ENCODE peak calls at places on chromosomes 4 and X, in four cellular contexts. H is breast epithelium, G is thyroid gland, F is fibroblast of lung. V is an unnamed sample.

GRCh38 chrX:103687073-103687695 is 685 bp upstream of the MORF4L2 start:
- DNase-seq in F (no peak), G (peak; percentile 90), H (peak; percentile 85), V (peak; percentile 90)

GRCh38 chr4:3484057-3484973 is 21.2 kb downstream of the DOK7 start:
- DNase-seq in H (peak; percentile 88), G (peak; percentile 77), F (no peak), V (no peak)

GRCh38 chr4:1033840-1034551 is 22.6 kb downstream of the FGFRL1 start:
- DNase-seq in G (peak; percentile 84), F (peak; percentile 83), H (no peak), V (peak; percentile 49)

GRCh38 chr4:3408793-3409330 is 32.9 kb upstream of the HGFAC start:
- DNase-seq in F (no peak), H (no peak), G (no peak), V (no peak)

GRCh38 chr4:107379054-107379869 is 340.8 kb downstream of the PAPSS1 start:
- DNase-seq in H (no peak), G (no peak), F (peak; percentile 38), V (no peak)

GRCh38 chr4:55078987-55079386 is 46.4 kb downstream of the KDR start:
- DNase-seq in F (peak; percentile 15), G (no peak), H (no peak), V (no peak)

GRCh38 chr4:146643812-146644401 is 5.2 kb downstream of the POU4F2 start:
- DNase-seq in G (no peak), F (peak; percentile 35), H (no peak), V (no peak)

GRCh38 chr4:11451720-11452119 is 23.0 kb upstream of the HS3ST1 start:
- DNase-seq in G (no peak), F (no peak), H (no peak), V (no peak)

GRCh38 chrX:153353416-153353815 is 19.5 kb downstream of the ZNF275 start:
- DNase-seq in G (no peak), H (no peak), F (no peak), V (no peak)

GRCh38 chr4:128512767-128513322 is 225.2 kb upstream of the PGRMC2 start:
- DNase-seq in G (no peak), H (no peak), F (peak; percentile 19), V (no peak)

GRCh38 chrX:905828-906566 is 275.4 kb downstream of the SHOX start:
- DNase-seq in H (no peak), G (no peak), F (no peak), V (no peak)

GRCh38 chr4:61716437-61716836 is 516.3 kb downstream of the ADGRL3 start:
- DNase-seq in G (no peak), H (no peak), F (no peak), V (no peak)

GRCh38 chrX:13651150-13651549 is 1.8 kb upstream of the TCEANC start:
- DNase-seq in H (no peak), G (no peak), F (peak; percentile 49), V (no peak)

GRCh38 chr4:4387531-4388311 is 819 bp downstream of the NSG1 start:
- DNase-seq in H (no peak), F (no peak), G (no peak), V (no peak)

GRCh38 chr4:184416913-184417734 is 57.2 kb downstream of the IRF2 start:
- DNase-seq in H (no peak), G (no peak), F (peak; percentile 42), V (no peak)

GRCh38 chr4:143380651-143381050 is 44.0 kb downstream of the GAB1 start:
- DNase-seq in G (no peak), H (no peak), F (peak; percentile 70), V (no peak)

GRCh38 chrX:23898412-23898959 is 9.3 kb downstream of the APOO start:
- DNase-seq in F (peak; percentile 44), G (no peak), H (no peak), V (no peak)

GRCh38 chrX:130085551-130085986 is 24.7 kb downstream of the ELF4 start:
- DNase-seq in F (no peak), G (peak; percentile 2), H (no peak), V (no peak)

GRCh38 chr4:1170805-1171305 is 1.5 kb downstream of the SPON2 start:
- DNase-seq in F (no peak), G (no peak), H (no peak), V (no peak)

GRCh38 chr4:187612211-187612780 is 383.3 kb upstream of the ZFP42 start:
- DNase-seq in F (peak; percentile 23), H (no peak), G (no peak), V (no peak)

GRCh38 chrX:37594755-37595382 is 23.4 kb downstream of the LANCL3 start:
- DNase-seq in F (no peak), G (no peak), H (no peak), V (no peak)

GRCh38 chrX:70166601-70167590 is 10.4 kb upstream of the DGAT2L6 start:
- DNase-seq in G (no peak), H (no peak), F (peak; percentile 73), V (no peak)

GRCh38 chrX:144722307-144722706 is 525.0 kb upstream of the SPANXN1 start:
- DNase-seq in H (no peak), G (no peak), F (no peak), V (peak; percentile 14)

GRCh38 chrX:23333842-23334535 is 660 bp upstream of the PTCHD1 start:
- DNase-seq in H (no peak), G (peak; percentile 19), F (no peak), V (peak; percentile 20)

GRCh38 chr4:26311633-26312032 is 9.2 kb upstream of the RBPJ start:
- DNase-seq in F (no peak), H (no peak), G (no peak), V (no peak)

GRCh38 chr4:123361195-123361861 is 35.3 kb upstream of the SPRY1 start:
- DNase-seq in G (peak; percentile 50), H (no peak), F (peak; percentile 97), V (no peak)

GRCh38 chr4:26120098-26120795 is 200.6 kb upstream of the RBPJ start:
- DNase-seq in H (no peak), F (peak; percentile 25), G (no peak), V (no peak)

GRCh38 chrX:53071604-53072417 is 10.4 kb upstream of the TSPYL2 start:
- DNase-seq in F (peak; percentile 63), G (peak; percentile 82), H (peak; percentile 76), V (peak; percentile 86)

GRCh38 chr4:17189322-17189721 is 290.9 kb upstream of the LDB2 start:
- DNase-seq in H (no peak), G (no peak), F (peak; percentile 87), V (peak; percentile 22)

GRCh38 chr4:102616661-102617060 is 115.5 kb downstream of the NFKB1 start:
- DNase-seq in F (no peak), G (no peak), H (no peak), V (no peak)

GRCh38 chrX:77447339-77448149 is at the start of gene FGF16:
- DNase-seq in G (peak; percentile 7), F (no peak), H (no peak), V (no peak)

GRCh38 chrX:49059209-49060191 is 701 bp downstream of the CCDC120 start:
- DNase-seq in G (peak; percentile 22), F (no peak), H (no peak), V (no peak)

GRCh38 chr4:7753931-7754465 is 185.7 kb downstream of the AFAP1 start:
- DNase-seq in F (no peak), H (no peak), G (no peak), V (no peak)

GRCh38 chr4:53764761-53765490 is 173.6 kb upstream of the LNX1 start:
- DNase-seq in G (no peak), F (peak; percentile 31), H (no peak), V (no peak)

GRCh38 chr4:122863626-122864025 is 37.0 kb downstream of the FGF2 start:
- DNase-seq in G (no peak), F (no peak), H (no peak), V (no peak)

GRCh38 chr4:967113-968104 is 6.0 kb downstream of the DGKQ start:
- DNase-seq in G (no peak), F (no peak), H (no peak), V (no peak)

GRCh38 chr4:1233641-1234277 is 15.2 kb downstream of the CTBP1 start:
- DNase-seq in H (no peak), G (no peak), F (peak; percentile 70), V (peak; percentile 82)

DNA sequence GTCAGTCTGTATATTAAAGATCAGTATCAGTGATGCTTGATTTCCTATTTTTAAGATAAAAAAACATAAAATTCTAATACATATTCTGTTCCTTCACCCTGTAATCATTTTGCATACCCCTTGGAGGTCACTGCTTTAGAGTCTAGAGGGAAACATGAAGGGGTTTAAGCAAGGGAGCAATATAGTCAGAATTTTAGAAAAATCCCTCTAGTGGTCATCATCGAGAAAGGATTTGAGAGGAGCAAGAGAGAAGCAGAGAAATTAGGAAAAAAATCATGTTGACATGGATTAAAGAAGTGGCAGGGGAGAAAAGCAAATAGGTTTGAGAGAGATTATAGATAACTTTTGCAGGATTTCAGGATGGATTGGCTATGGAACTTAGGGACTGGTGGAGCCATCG is 11.1 kb downstream of the APEX2 start:
- DNase-seq in F (peak; percentile 5), G (no peak), H (no peak), V (no peak)
- TF ChIP-seq CTCF in F (peak; percentile 30), G (peak; percentile 14), H (no peak), V (no peak)

DNA sequence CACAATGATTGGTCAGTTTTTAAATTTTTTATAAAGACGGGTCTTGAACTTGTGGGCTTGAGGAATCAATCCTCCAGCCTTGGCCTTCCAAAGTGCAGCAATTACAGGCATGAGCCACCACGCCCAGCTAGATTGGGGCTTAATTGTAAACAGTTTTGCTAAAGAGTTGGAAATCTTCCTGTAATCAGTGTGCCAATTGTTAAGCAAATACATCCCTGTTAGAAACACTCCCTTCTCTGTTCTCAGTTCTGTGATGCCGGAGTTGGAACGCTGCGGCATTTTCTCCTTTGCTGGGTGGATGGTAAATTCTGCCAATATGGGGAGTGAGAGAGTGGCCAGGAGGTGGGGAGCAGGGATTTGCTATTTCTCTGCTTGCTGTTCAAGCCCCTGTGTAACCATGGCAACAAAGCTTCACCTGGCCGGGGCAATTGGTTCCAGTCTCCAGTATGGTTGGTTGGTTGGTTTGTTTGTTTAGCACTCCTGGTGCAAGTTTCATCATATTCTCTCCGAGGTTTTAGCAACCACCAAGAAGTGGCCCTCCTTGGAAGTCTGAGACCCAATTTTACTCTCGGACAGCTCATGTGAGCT is 3.0 kb upstream of the SPATA4 start:
- DNase-seq in H (no peak), F (no peak), G (no peak), V (no peak)
- H3K4me1 ChIP-seq in H (no peaks in the 10 kb centered on the region), F (peaks cover 5% of the 10 kb centered on the region), G (no peaks in the 10 kb centered on the region), V (no peaks in the 10 kb centered on the region)

DNA sequence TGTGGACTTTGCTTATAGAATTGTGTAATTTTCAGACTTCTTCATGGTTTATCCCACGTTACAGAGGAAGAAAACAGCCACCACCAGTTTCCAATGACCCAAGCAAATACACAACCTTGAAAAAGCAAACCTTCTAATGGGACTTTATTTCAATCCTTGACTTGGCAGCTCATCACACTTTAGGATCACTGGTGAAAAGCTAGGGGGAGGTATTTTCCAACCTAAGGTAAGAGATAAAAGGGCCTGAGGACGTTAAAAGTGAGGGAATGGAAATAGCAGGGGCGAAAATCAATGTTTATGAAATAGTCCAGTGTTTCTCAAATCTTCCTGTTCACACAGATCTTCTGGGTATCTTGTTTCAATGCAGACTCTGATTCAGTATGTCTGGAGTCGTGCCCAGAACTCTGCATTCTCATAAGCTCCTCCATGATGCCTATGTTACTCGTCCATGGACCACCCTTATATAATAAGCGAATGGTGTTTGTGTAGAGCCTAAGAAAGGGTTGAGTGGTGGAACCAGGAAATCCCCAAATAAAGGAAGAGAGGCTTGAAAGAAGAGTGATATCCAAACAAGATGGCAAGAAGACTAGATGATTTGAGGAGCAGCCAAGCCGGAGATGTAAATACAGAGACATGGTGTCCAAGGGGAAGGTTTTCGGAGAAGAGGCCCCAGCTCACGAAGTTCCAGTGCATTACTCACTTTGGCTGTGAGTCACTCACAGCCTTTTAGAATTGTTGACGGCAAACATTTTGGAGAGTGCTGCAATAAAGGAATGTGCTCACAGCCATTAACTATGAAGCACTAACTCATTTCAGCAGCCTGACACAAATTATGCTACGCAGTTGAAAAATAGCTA is 215.6 kb upstream of the PPARGC1A start:
- DNase-seq in F (peak; percentile 99), H (no peak), G (no peak), V (no peak)
- H3K27ac ChIP-seq in F (peak overlapping the region; percentile 83), H (peak overlapping the region; percentile 43), G (no peak overlapping the region), V (no peak overlapping the region)

GRCh38 chr4:83362492-83363329 is 28.1 kb upstream of the HPSE start:
- DNase-seq in H (no peak), F (peak; percentile 52), G (no peak), V (no peak)
- TF ChIP-seq CTCF in H (no peak), F (peak; percentile 30), G (peak; percentile 34), V (peak; percentile 17)

V was measured in testis.